ENCODE peak calls at places on chromosomes 4 and X, in six cellular contexts. One of them, this sample, is unnamed.

GRCh38 chr4:87122252-87122651 is 98.2 kb downstream of the KLHL8 start:
- DNase-seq in LoVo: no peak
- DNase-seq in A549: no peak
- DNase-seq in brain microvascular endothelial cell: no peak
- DNase-seq in omental fat pad: no peak
- DNase-seq in hippocampal formation: no peak
- DNase-seq in this sample: no peak

GRCh38 chr4:156615066-156615514 is 356.5 kb downstream of the PDGFC start:
- DNase-seq in LoVo: no peak
- DNase-seq in A549: no peak
- DNase-seq in brain microvascular endothelial cell: peak; percentile 93
- DNase-seq in omental fat pad: no peak
- DNase-seq in hippocampal formation: no peak
- DNase-seq in this sample: no peak

GRCh38 chr4:88533937-88534750 is 10.6 kb upstream of the PYURF start:
- DNase-seq in LoVo: no peak
- DNase-seq in A549: no peak
- DNase-seq in brain microvascular endothelial cell: peak; percentile 58
- DNase-seq in omental fat pad: no peak
- DNase-seq in hippocampal formation: no peak
- DNase-seq in this sample: no peak

GRCh38 chrX:15401373-15401772 is 17.2 kb upstream of the VEGFD start:
- DNase-seq in LoVo: no peak
- DNase-seq in A549: no peak
- DNase-seq in brain microvascular endothelial cell: no peak
- DNase-seq in omental fat pad: no peak
- DNase-seq in hippocampal formation: no peak
- DNase-seq in this sample: no peak

GRCh38 chr4:70365479-70365878 is 4.9 kb downstream of the SMR3A start:
- DNase-seq in LoVo: no peak
- DNase-seq in A549: no peak
- DNase-seq in brain microvascular endothelial cell: no peak
- DNase-seq in omental fat pad: no peak
- DNase-seq in hippocampal formation: no peak
- DNase-seq in this sample: no peak

GRCh38 chrX:101206471-101206870 is 13.1 kb upstream of the DRP2 start:
- DNase-seq in LoVo: peak; percentile 0
- DNase-seq in A549: peak; percentile 15
- DNase-seq in brain microvascular endothelial cell: peak; percentile 51
- DNase-seq in omental fat pad: no peak
- DNase-seq in hippocampal formation: no peak
- DNase-seq in this sample: peak; percentile 51

GRCh38 chr4:87912164-87913004 is 63.1 kb upstream of the SPP1 start:
- DNase-seq in LoVo: no peak
- DNase-seq in A549: no peak
- DNase-seq in brain microvascular endothelial cell: no peak
- DNase-seq in omental fat pad: no peak
- DNase-seq in hippocampal formation: no peak
- DNase-seq in this sample: no peak

GRCh38 chr4:113756005-113756410 is 5.5 kb downstream of the CAMK2D start:
- DNase-seq in LoVo: no peak
- DNase-seq in A549: no peak
- DNase-seq in brain microvascular endothelial cell: peak; percentile 43
- DNase-seq in omental fat pad: no peak
- DNase-seq in hippocampal formation: no peak
- DNase-seq in this sample: no peak

GRCh38 chr4:150348079-150348478 is 233.9 kb upstream of the MAB21L2 start:
- DNase-seq in LoVo: peak; percentile 2
- DNase-seq in A549: no peak
- DNase-seq in brain microvascular endothelial cell: peak; percentile 20
- DNase-seq in omental fat pad: no peak
- DNase-seq in hippocampal formation: no peak
- DNase-seq in this sample: no peak

GRCh38 chrX:11678174-11678573 is 12.5 kb upstream of the ARHGAP6 start:
- DNase-seq in LoVo: no peak
- DNase-seq in A549: no peak
- DNase-seq in brain microvascular endothelial cell: no peak
- DNase-seq in omental fat pad: no peak
- DNase-seq in hippocampal formation: no peak
- DNase-seq in this sample: no peak

GRCh38 chr4:140893939-140894338 is 137.8 kb upstream of the TBC1D9 start:
- DNase-seq in LoVo: no peak
- DNase-seq in A549: no peak
- DNase-seq in brain microvascular endothelial cell: no peak
- DNase-seq in omental fat pad: no peak
- DNase-seq in hippocampal formation: no peak
- DNase-seq in this sample: no peak

GRCh38 chr4:2357821-2358745 is 60.4 kb downstream of the ZFYVE28 start:
- DNase-seq in LoVo: no peak
- DNase-seq in A549: no peak
- DNase-seq in brain microvascular endothelial cell: no peak
- DNase-seq in omental fat pad: no peak
- DNase-seq in hippocampal formation: no peak
- DNase-seq in this sample: no peak

GRCh38 chr4:4549534-4549933 is 7.7 kb upstream of the STX18 start:
- DNase-seq in LoVo: peak; percentile 52
- DNase-seq in A549: no peak
- DNase-seq in brain microvascular endothelial cell: no peak
- DNase-seq in omental fat pad: no peak
- DNase-seq in hippocampal formation: no peak
- DNase-seq in this sample: no peak

GRCh38 chr4:41319553-41319952 is 62.8 kb downstream of the UCHL1 start:
- DNase-seq in LoVo: peak; percentile 80
- DNase-seq in A549: peak; percentile 29
- DNase-seq in brain microvascular endothelial cell: no peak
- DNase-seq in omental fat pad: no peak
- DNase-seq in hippocampal formation: no peak
- DNase-seq in this sample: no peak

This sample was measured in K562.